ENCODE peak calls at places on chromosomes 11 and 22, in ten cellular contexts. G is stimulated activated CD4-positive, alpha-beta T cell treated with anti-CD3 and anti-CD28 coated beads, Interleukin-15, amount 100 ng/mL, for 48 hours; A is dorsolateral prefrontal cortex; Q is astrocyte of the hippocampus; O is amygdala; C is activated CD4-positive, alpha-beta T cell treated with anti-CD3 and anti-CD28 coated beads for 4 hours; B is T-helper 9 cell; V is head of caudate nucleus; X is adrenal gland; T is RPMI8226. U is an unnamed sample.

GRCh38 chr11:109423114-109423859 is 1.3 kb downstream of the C11orf87 start:
- DNase-seq in G (no peak), A (peak; percentile 50), Q (peak; percentile 70), O (no peak), C (no peak), B (no peak), V (peak; percentile 27), X (no peak), T (no peak), U (peak; percentile 7)

GRCh38 chr11:6608011-6608410 is 4.0 kb downstream of the TAF10 start:
- DNase-seq in G (no peak), A (no peak), Q (no peak), O (no peak), C (no peak), B (no peak), V (no peak), X (no peak), T (no peak), U (no peak)

GRCh38 chr22:31734512-31734911 is 15.4 kb downstream of the PRR14L start:
- DNase-seq in G (no peak), A (no peak), Q (peak; percentile 60), O (no peak), C (no peak), B (no peak), V (no peak), X (no peak), T (no peak), U (peak; percentile 85)

GRCh38 chr11:93537022-93537421 is 6.2 kb downstream of the SMCO4 start:
- DNase-seq in G (no peak), A (peak; percentile 79), Q (peak; percentile 33), O (peak; percentile 75), C (no peak), B (no peak), V (peak; percentile 26), X (peak; percentile 50), T (no peak), U (no peak)

GRCh38 chr11:64484308-64485061 is 106.5 kb upstream of the SLC22A12 start:
- DNase-seq in G (no peak), A (no peak), Q (peak; percentile 14), O (no peak), C (no peak), B (no peak), V (no peak), X (no peak), T (peak; percentile 25), U (no peak)

GRCh38 chr22:45779351-45779750 is 107.7 kb downstream of the ATXN10 start:
- DNase-seq in G (no peak), A (no peak), Q (no peak), O (no peak), C (no peak), B (no peak), V (no peak), X (no peak), T (no peak), U (no peak)

GRCh38 chr22:36562261-36562835 is 33.4 kb upstream of the EIF3D start:
- DNase-seq in G (no peak), A (no peak), Q (peak; percentile 31), O (no peak), C (no peak), B (no peak), V (no peak), X (no peak), T (no peak), U (peak; percentile 52)

GRCh38 chr11:76369406-76369805 is 11.5 kb downstream of the THAP12 start:
- DNase-seq in G (no peak), A (no peak), Q (no peak), O (no peak), C (no peak), B (no peak), V (no peak), X (no peak), T (no peak), U (no peak)

GRCh38 chr11:85269109-85269508 is 358.0 kb downstream of the DLG2 start:
- DNase-seq in G (no peak), A (no peak), Q (peak; percentile 18), O (no peak), C (no peak), B (no peak), V (no peak), X (no peak), T (no peak), U (no peak)

GRCh38 chr11:20611445-20611844 is 12.0 kb downstream of the SLC6A5 start:
- DNase-seq in G (no peak), A (no peak), Q (no peak), O (no peak), C (no peak), B (no peak), V (no peak), X (no peak), T (no peak), U (no peak)

GRCh38 chr22:36039125-36039524 is 10.5 kb upstream of the RBFOX2 start:
- DNase-seq in G (no peak), A (no peak), Q (no peak), O (no peak), C (no peak), B (no peak), V (no peak), X (no peak), T (no peak), U (no peak)

GRCh38 chr22:22884010-22884887 is 3.4 kb upstream of the IGLL5 start:
- DNase-seq in G (peak; percentile 59), A (peak; percentile 49), Q (peak; percentile 39), O (peak; percentile 17), C (peak; percentile 69), B (peak; percentile 53), V (peak; percentile 62), X (peak; percentile 70), T (no peak), U (peak; percentile 62)

GRCh38 chr11:64093233-64094039 is 57.7 kb downstream of the FLRT1 start:
- DNase-seq in G (no peak), A (no peak), Q (no peak), O (no peak), C (no peak), B (no peak), V (no peak), X (no peak), T (no peak), U (no peak)

GRCh38 chr11:63683133-63683991 is 2.1 kb downstream of the RTN3 start:
- DNase-seq in G (no peak), A (no peak), Q (peak; percentile 48), O (no peak), C (no peak), B (no peak), V (no peak), X (no peak), T (peak; percentile 80), U (no peak)

GRCh38 chr11:72378704-72379383 is 55.5 kb downstream of the CLPB start:
- DNase-seq in G (no peak), A (peak; percentile 57), Q (peak; percentile 85), O (peak; percentile 70), C (no peak), B (no peak), V (peak; percentile 22), X (no peak), T (no peak), U (peak; percentile 47)

GRCh38 chr11:15839061-15839460 is 517.3 kb downstream of the SOX6 start:
- DNase-seq in G (no peak), A (no peak), Q (no peak), O (no peak), C (no peak), B (no peak), V (no peak), X (no peak), T (no peak), U (no peak)

GRCh38 chr22:29310863-29311339 is 4.5 kb downstream of the GAS2L1 start:
- DNase-seq in G (peak; percentile 53), A (peak; percentile 98), Q (peak; percentile 99), O (peak; percentile 93), C (peak; percentile 64), B (peak; percentile 18), V (peak; percentile 92), X (peak; percentile 98), T (peak; percentile 78), U (peak; percentile 97)

GRCh38 chr11:125410091-125410490 is 86.0 kb downstream of the FEZ1 start:
- DNase-seq in G (no peak), A (peak; percentile 23), Q (peak; percentile 63), O (no peak), C (no peak), B (no peak), V (no peak), X (no peak), T (no peak), U (no peak)

GRCh38 chr11:74641905-74642304 is 49.5 kb downstream of the POLD3 start:
- DNase-seq in G (no peak), A (no peak), Q (no peak), O (no peak), C (no peak), B (no peak), V (no peak), X (no peak), T (no peak), U (no peak)

GRCh38 chr22:30502153-30502552 is 3.3 kb downstream of the SEC14L4 start:
- DNase-seq in G (no peak), A (no peak), Q (no peak), O (no peak), C (no peak), B (no peak), V (no peak), X (no peak), T (no peak), U (no peak)

GRCh38 chr11:108697872-108698473 is 33.1 kb downstream of the DDX10 start:
- DNase-seq in G (no peak), A (peak; percentile 48), Q (peak; percentile 85), O (peak; percentile 52), C (peak; percentile 29), B (no peak), V (peak; percentile 64), X (peak; percentile 56), T (peak; percentile 72), U (peak; percentile 86)

GRCh38 chr11:86800076-86800955 is at the start of gene PRSS23:
- DNase-seq in G (peak; percentile 33), A (peak; percentile 44), Q (peak; percentile 93), O (peak; percentile 15), C (no peak), B (no peak), V (peak; percentile 63), X (peak; percentile 74), T (peak; percentile 48), U (peak; percentile 64)

U was measured in iris pigment epithelial cell.